ENCODE peak calls at places on chromosomes 5 and 9, in eight cellular contexts. One of them, this sample, is unnamed.

GRCh38 chr9:116765009-116765408 is 77.9 kb downstream of the TRIM32 start:
- DNase-seq in Peyer's patch: no peak
- DNase-seq in heart left ventricle: no peak
- DNase-seq in right lobe of liver: no peak
- DNase-seq in adrenal gland: no peak
- DNase-seq in ovary: no peak
- DNase-seq in IMR-90: no peak
- DNase-seq in spleen: no peak
- DNase-seq in this sample: no peak

GRCh38 chr9:4167040-4167671 is 132.7 kb downstream of the GLIS3 start:
- DNase-seq in heart left ventricle: no peak
- DNase-seq in Peyer's patch: no peak
- DNase-seq in IMR-90: peak; percentile 88
- DNase-seq in right lobe of liver: no peak
- DNase-seq in adrenal gland: no peak
- DNase-seq in ovary: no peak
- DNase-seq in spleen: no peak
- DNase-seq in this sample: no peak

GRCh38 chr5:159403906-159404641 is 73.8 kb upstream of the IL12B start:
- DNase-seq in Peyer's patch: no peak
- DNase-seq in right lobe of liver: no peak
- DNase-seq in spleen: no peak
- DNase-seq in heart left ventricle: no peak
- DNase-seq in ovary: no peak
- DNase-seq in adrenal gland: no peak
- DNase-seq in IMR-90: no peak
- DNase-seq in this sample: no peak

GRCh38 chr5:31854625-31855526 is 215.9 kb downstream of the PDZD2 start:
- DNase-seq in IMR-90: no peak
- DNase-seq in ovary: peak; percentile 59
- DNase-seq in heart left ventricle: peak; percentile 69
- DNase-seq in spleen: no peak
- DNase-seq in Peyer's patch: peak; percentile 48
- DNase-seq in adrenal gland: no peak
- DNase-seq in right lobe of liver: no peak
- DNase-seq in this sample: peak; percentile 21

GRCh38 chr5:144857454-144857853 is 686.8 kb downstream of the KCTD16 start:
- DNase-seq in Peyer's patch: no peak
- DNase-seq in IMR-90: no peak
- DNase-seq in adrenal gland: no peak
- DNase-seq in ovary: no peak
- DNase-seq in spleen: no peak
- DNase-seq in heart left ventricle: no peak
- DNase-seq in right lobe of liver: no peak
- DNase-seq in this sample: no peak

GRCh38 chr5:91126448-91126847 is 256.7 kb downstream of the ARRDC3 start:
- DNase-seq in Peyer's patch: no peak
- DNase-seq in right lobe of liver: no peak
- DNase-seq in ovary: no peak
- DNase-seq in spleen: no peak
- DNase-seq in IMR-90: peak; percentile 94
- DNase-seq in adrenal gland: no peak
- DNase-seq in heart left ventricle: no peak
- DNase-seq in this sample: no peak

GRCh38 chr5:151151793-151152192 is 5.8 kb downstream of the ANXA6 start:
- DNase-seq in adrenal gland: peak; percentile 59
- DNase-seq in right lobe of liver: no peak
- DNase-seq in ovary: no peak
- DNase-seq in IMR-90: peak; percentile 47
- DNase-seq in heart left ventricle: no peak
- DNase-seq in Peyer's patch: no peak
- DNase-seq in spleen: no peak
- DNase-seq in this sample: no peak

GRCh38 chr9:120622790-120623189 is 42.8 kb upstream of the CDK5RAP2 start:
- DNase-seq in ovary: no peak
- DNase-seq in IMR-90: no peak
- DNase-seq in heart left ventricle: no peak
- DNase-seq in adrenal gland: no peak
- DNase-seq in right lobe of liver: no peak
- DNase-seq in spleen: no peak
- DNase-seq in Peyer's patch: no peak
- DNase-seq in this sample: no peak

GRCh38 chr5:173051746-173052145 is 4.4 kb upstream of the CREBRF start:
- DNase-seq in spleen: no peak
- DNase-seq in Peyer's patch: no peak
- DNase-seq in adrenal gland: no peak
- DNase-seq in ovary: no peak
- DNase-seq in right lobe of liver: no peak
- DNase-seq in heart left ventricle: no peak
- DNase-seq in IMR-90: peak; percentile 83
- DNase-seq in this sample: no peak

GRCh38 chr9:134595014-134595413 is 46.6 kb upstream of the COL5A1 start:
- DNase-seq in Peyer's patch: no peak
- DNase-seq in right lobe of liver: peak; percentile 37
- DNase-seq in spleen: no peak
- DNase-seq in ovary: peak; percentile 12
- DNase-seq in IMR-90: no peak
- DNase-seq in heart left ventricle: no peak
- DNase-seq in adrenal gland: peak; percentile 11
- DNase-seq in this sample: peak; percentile 64

GRCh38 chr5:53877243-53877642 is 316.8 kb downstream of the NDUFS4 start:
- DNase-seq in ovary: no peak
- DNase-seq in right lobe of liver: no peak
- DNase-seq in Peyer's patch: no peak
- DNase-seq in IMR-90: peak; percentile 93
- DNase-seq in adrenal gland: no peak
- DNase-seq in heart left ventricle: no peak
- DNase-seq in spleen: no peak
- DNase-seq in this sample: no peak

GRCh38 chr5:74017112-74017511 is 391.1 kb downstream of the ARHGEF28 start:
- DNase-seq in Peyer's patch: no peak
- DNase-seq in spleen: no peak
- DNase-seq in right lobe of liver: no peak
- DNase-seq in ovary: no peak
- DNase-seq in heart left ventricle: no peak
- DNase-seq in adrenal gland: no peak
- DNase-seq in IMR-90: no peak
- DNase-seq in this sample: no peak

GRCh38 chr5:55036477-55036876 is 12.4 kb downstream of the GZMK start:
- DNase-seq in ovary: no peak
- DNase-seq in heart left ventricle: no peak
- DNase-seq in spleen: no peak
- DNase-seq in IMR-90: peak; percentile 57
- DNase-seq in right lobe of liver: no peak
- DNase-seq in adrenal gland: no peak
- DNase-seq in Peyer's patch: no peak
- DNase-seq in this sample: no peak

GRCh38 chr5:37198842-37199241 is 50.3 kb downstream of the CPLANE1 start:
- DNase-seq in IMR-90: peak; percentile 33
- DNase-seq in right lobe of liver: no peak
- DNase-seq in spleen: no peak
- DNase-seq in Peyer's patch: no peak
- DNase-seq in adrenal gland: no peak
- DNase-seq in heart left ventricle: no peak
- DNase-seq in ovary: no peak
- DNase-seq in this sample: no peak

GRCh38 chr5:111511174-111512025 is 935 bp downstream of the STARD4 start:
- DNase-seq in heart left ventricle: no peak
- DNase-seq in ovary: no peak
- DNase-seq in spleen: no peak
- DNase-seq in right lobe of liver: no peak
- DNase-seq in Peyer's patch: no peak
- DNase-seq in IMR-90: peak; percentile 40
- DNase-seq in adrenal gland: no peak
- DNase-seq in this sample: no peak

DNA sequence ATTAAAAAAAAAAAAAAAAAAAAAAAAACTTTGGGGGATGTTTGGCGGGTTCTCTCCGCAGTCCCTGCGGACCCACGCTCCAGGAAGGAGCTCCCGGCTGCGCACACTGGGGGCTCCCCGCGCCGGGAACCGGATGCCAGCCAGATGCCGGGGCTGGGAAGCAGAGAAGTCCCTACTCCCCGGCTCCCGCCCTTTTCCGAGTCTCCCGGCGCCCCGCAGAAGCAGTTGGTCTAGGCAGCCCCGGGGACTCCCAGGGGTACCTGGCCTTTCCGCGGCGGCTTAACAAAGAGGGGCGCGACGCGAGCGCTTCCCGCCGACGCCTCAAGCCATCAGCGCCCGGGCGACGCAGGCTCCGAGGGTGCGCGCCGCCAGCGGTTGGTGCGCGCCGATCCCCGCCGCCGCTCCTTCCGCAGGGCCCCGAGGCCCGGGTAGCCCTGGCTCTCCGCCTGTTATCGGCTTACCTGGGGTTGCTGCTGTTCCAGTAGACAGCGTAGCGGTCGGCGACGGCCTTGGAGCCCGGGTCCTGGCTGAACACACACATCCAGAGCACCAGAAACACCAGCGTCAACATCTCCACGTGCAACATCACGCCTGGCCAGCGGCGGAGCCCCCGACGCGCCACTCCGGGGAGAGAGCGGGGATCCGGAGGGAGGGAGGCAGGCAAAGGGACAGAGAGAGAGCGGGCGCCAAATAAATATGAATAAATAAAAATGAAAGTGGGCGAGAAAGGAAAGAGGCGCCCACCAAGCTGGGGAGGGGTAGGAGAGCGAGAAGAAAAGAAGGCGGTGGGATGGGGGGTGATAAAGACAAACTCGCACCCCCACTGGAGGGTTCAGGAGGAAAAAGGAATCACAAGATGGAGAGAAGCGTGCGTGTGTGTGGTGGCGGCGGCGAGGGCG is 460 bp downstream of the EFNA5 start:
- DNase-seq in adrenal gland: peak; percentile 63
- DNase-seq in Peyer's patch: peak; percentile 50
- DNase-seq in heart left ventricle: peak; percentile 23
- DNase-seq in IMR-90: peak; percentile 2
- DNase-seq in spleen: peak; percentile 71
- DNase-seq in ovary: peak; percentile 25
- DNase-seq in right lobe of liver: peak; percentile 58
- DNase-seq in this sample: peak; percentile 28
- TF ChIP-seq POLR2A in adrenal gland: no peak
- TF ChIP-seq POLR2A in Peyer's patch: no peak
- TF ChIP-seq POLR2A in heart left ventricle: no peak
- TF ChIP-seq POLR2A in IMR-90: no peak
- TF ChIP-seq POLR2A in spleen: no peak
- TF ChIP-seq POLR2A in ovary: no peak
- TF ChIP-seq POLR2A in right lobe of liver: no peak
- TF ChIP-seq POLR2A in this sample: no peak

GRCh38 chr5:124420952-124421351 is 325.5 kb downstream of the ZNF608 start:
- DNase-seq in IMR-90: no peak
- DNase-seq in heart left ventricle: no peak
- DNase-seq in right lobe of liver: no peak
- DNase-seq in adrenal gland: no peak
- DNase-seq in Peyer's patch: no peak
- DNase-seq in ovary: no peak
- DNase-seq in spleen: peak; percentile 55
- DNase-seq in this sample: no peak
- TF ChIP-seq CTCF in IMR-90: no peak
- TF ChIP-seq CTCF in heart left ventricle: no peak
- TF ChIP-seq CTCF in right lobe of liver: no peak
- TF ChIP-seq CTCF in adrenal gland: no peak
- TF ChIP-seq CTCF in Peyer's patch: no peak
- TF ChIP-seq CTCF in ovary: no peak
- TF ChIP-seq CTCF in spleen: no peak
- TF ChIP-seq CTCF in this sample: no peak

GRCh38 chr5:132639706-132640130 is 18.3 kb upstream of the IL13 start:
- DNase-seq in heart left ventricle: no peak
- DNase-seq in IMR-90: no peak
- DNase-seq in right lobe of liver: no peak
- DNase-seq in ovary: no peak
- DNase-seq in Peyer's patch: no peak
- DNase-seq in spleen: no peak
- DNase-seq in adrenal gland: no peak
- DNase-seq in this sample: no peak

GRCh38 chr5:132641841-132642240 is 16.1 kb upstream of the IL13 start:
- DNase-seq in heart left ventricle: no peak
- DNase-seq in Peyer's patch: no peak
- DNase-seq in IMR-90: no peak
- DNase-seq in spleen: no peak
- DNase-seq in adrenal gland: no peak
- DNase-seq in ovary: no peak
- DNase-seq in right lobe of liver: no peak
- DNase-seq in this sample: no peak

GRCh38 chr5:132644177-132644576 is 13.8 kb upstream of the IL13 start:
- DNase-seq in right lobe of liver: no peak
- DNase-seq in adrenal gland: no peak
- DNase-seq in spleen: no peak
- DNase-seq in IMR-90: no peak
- DNase-seq in heart left ventricle: no peak
- DNase-seq in ovary: no peak
- DNase-seq in Peyer's patch: no peak
- DNase-seq in this sample: no peak

GRCh38 chr5:132641241-132641723 is 16.7 kb upstream of the IL13 start:
- DNase-seq in right lobe of liver: no peak
- DNase-seq in IMR-90: no peak
- DNase-seq in adrenal gland: no peak
- DNase-seq in heart left ventricle: no peak
- DNase-seq in Peyer's patch: no peak
- DNase-seq in spleen: no peak
- DNase-seq in ovary: no peak
- DNase-seq in this sample: no peak

GRCh38 chr5:132640613-132641012 is 17.4 kb upstream of the IL13 start:
- DNase-seq in Peyer's patch: no peak
- DNase-seq in right lobe of liver: no peak
- DNase-seq in adrenal gland: no peak
- DNase-seq in spleen: no peak
- DNase-seq in ovary: no peak
- DNase-seq in IMR-90: no peak
- DNase-seq in heart left ventricle: no peak
- DNase-seq in this sample: no peak
- TF ChIP-seq POLR2A in Peyer's patch: no peak
- TF ChIP-seq POLR2A in right lobe of liver: no peak
- TF ChIP-seq POLR2A in adrenal gland: no peak
- TF ChIP-seq POLR2A in spleen: no peak
- TF ChIP-seq POLR2A in ovary: no peak
- TF ChIP-seq POLR2A in IMR-90: no peak
- TF ChIP-seq POLR2A in heart left ventricle: no peak
- TF ChIP-seq POLR2A in this sample: no peak

GRCh38 chr9:126588491-126589168 is 25.1 kb upstream of the LMX1B start:
- DNase-seq in IMR-90: no peak
- DNase-seq in adrenal gland: no peak
- DNase-seq in spleen: no peak
- DNase-seq in ovary: no peak
- DNase-seq in Peyer's patch: no peak
- DNase-seq in right lobe of liver: no peak
- DNase-seq in heart left ventricle: no peak
- DNase-seq in this sample: no peak

GRCh38 chr9:126584611-126585010 is 29.1 kb upstream of the LMX1B start:
- DNase-seq in IMR-90: no peak
- DNase-seq in right lobe of liver: no peak
- DNase-seq in ovary: no peak
- DNase-seq in Peyer's patch: no peak
- DNase-seq in adrenal gland: no peak
- DNase-seq in heart left ventricle: no peak
- DNase-seq in spleen: no peak
- DNase-seq in this sample: no peak

GRCh38 chr9:126589349-126589748 is 24.4 kb upstream of the LMX1B start:
- DNase-seq in ovary: no peak
- DNase-seq in right lobe of liver: no peak
- DNase-seq in adrenal gland: no peak
- DNase-seq in heart left ventricle: peak; percentile 46
- DNase-seq in spleen: no peak
- DNase-seq in IMR-90: no peak
- DNase-seq in Peyer's patch: no peak
- DNase-seq in this sample: no peak

GRCh38 chr9:126586236-126586635 is 27.5 kb upstream of the LMX1B start:
- DNase-seq in adrenal gland: no peak
- DNase-seq in ovary: no peak
- DNase-seq in spleen: no peak
- DNase-seq in IMR-90: no peak
- DNase-seq in right lobe of liver: no peak
- DNase-seq in heart left ventricle: no peak
- DNase-seq in Peyer's patch: no peak
- DNase-seq in this sample: no peak

GRCh38 chr9:126587187-126588185 is 26.2 kb upstream of the LMX1B start:
- DNase-seq in IMR-90: no peak
- DNase-seq in heart left ventricle: peak; percentile 81
- DNase-seq in Peyer's patch: no peak
- DNase-seq in spleen: no peak
- DNase-seq in adrenal gland: peak; percentile 64
- DNase-seq in right lobe of liver: no peak
- DNase-seq in ovary: no peak
- DNase-seq in this sample: no peak
- TF ChIP-seq CTCF in IMR-90: no peak
- TF ChIP-seq CTCF in heart left ventricle: no peak
- TF ChIP-seq CTCF in Peyer's patch: no peak
- TF ChIP-seq CTCF in spleen: no peak
- TF ChIP-seq CTCF in adrenal gland: no peak
- TF ChIP-seq CTCF in right lobe of liver: no peak
- TF ChIP-seq CTCF in ovary: no peak
- TF ChIP-seq CTCF in this sample: no peak

This sample was measured in lower leg skin.